ENCODE peak calls at places on chromosomes 16 and 17, in five cellular contexts. Q is Peyer's patch; D is left ventricle myocardium inferior; K is RWPE1; M is Jurkat, Clone E6-1. C is an unnamed sample.
A peak's percentile ranks its signal among the peaks of the same experiment; 100 is the strongest.

GRCh38 chr16:2025251-2025650 is 1.5 kb upstream of the NHERF2 start:
- DNase-seq in Q (no peak), K (no peak), D (peak; percentile 14), M (no peak), C (no peak)

GRCh38 chr17:596763-597644 is 117.6 kb downstream of the VPS53 start:
- DNase-seq in K (peak; percentile 86), Q (no peak), D (no peak), M (no peak), C (peak; percentile 69)

GRCh38 chr17:76581515-76581914 is 4.1 kb downstream of the ST6GALNAC2 start:
- DNase-seq in D (no peak), M (no peak), Q (no peak), K (peak; percentile 50), C (no peak)

GRCh38 chr17:65345261-65346060 is 208.3 kb downstream of the RGS9 start:
- DNase-seq in D (no peak), Q (no peak), K (no peak), M (no peak), C (no peak)

GRCh38 chr17:48726916-48727286 is 1.6 kb downstream of the HOXB13 start:
- DNase-seq in Q (no peak), K (no peak), D (no peak), M (no peak), C (no peak)

GRCh38 chr17:79504181-79504605 is 106.7 kb downstream of the RBFOX3 start:
- DNase-seq in M (no peak), K (no peak), Q (no peak), D (no peak), C (no peak)

GRCh38 chr17:70028397-70028796 is 46.6 kb upstream of the KCNJ16 start:
- DNase-seq in D (no peak), K (no peak), M (no peak), Q (no peak), C (no peak)

GRCh38 chr17:48241131-48241591 is 133.6 kb downstream of the SNX11 start:
- DNase-seq in Q (no peak), K (peak; percentile 49), M (no peak), D (peak; percentile 22), C (peak; percentile 63)

GRCh38 chr17:55811536-55811935 is 60.7 kb downstream of the PCTP start:
- DNase-seq in M (no peak), D (peak; percentile 13), Q (no peak), K (no peak), C (no peak)

GRCh38 chr16:67677712-67678111 is 11.1 kb downstream of the C16orf86 start:
- DNase-seq in M (no peak), Q (no peak), K (no peak), D (no peak), C (no peak)

GRCh38 chr17:7441202-7441705 is 1.9 kb downstream of the FGF11 start:
- DNase-seq in D (no peak), K (no peak), M (no peak), Q (no peak), C (no peak)

GRCh38 chr17:74497471-74497870 is 31.0 kb downstream of the CD300A start:
- DNase-seq in D (no peak), Q (peak; percentile 38), K (no peak), M (no peak), C (peak; percentile 19)

GRCh38 chr17:78226752-78227454 is 4.5 kb upstream of the TMEM235 start:
- DNase-seq in K (no peak), Q (no peak), M (no peak), D (no peak), C (no peak)

C was measured in activated effector memory CD4-positive, alpha-beta T cell treated with anti-CD3 and anti-CD28 coated beads, Interleukin-2, amount 50 U/mL, for 16 hours.